ENCODE peak calls at places on chromosomes 13 and 19, in nine cellular contexts. One of them, this sample, is unnamed.

GRCh38 chr19:5622465-5623396 is at the start of the genes SAFB and SAFB2:
- DNase-seq in GM12864: peak; percentile 98
- DNase-seq in gastrocnemius medialis: peak; percentile 100
- DNase-seq in AG04449: peak; percentile 95
- DNase-seq in CD8-positive, alpha-beta T cell: peak; percentile 99
- DNase-seq in colonic mucosa: peak; percentile 99
- DNase-seq in epithelial cell of esophagus: peak; percentile 100
- DNase-seq in cardiac fibroblast: peak; percentile 100
- DNase-seq in neural progenitor cell: peak; percentile 100
- DNase-seq in this sample: peak; percentile 96

GRCh38 chr19:53875602-53876340 is 6.2 kb upstream of the PRKCG start:
- DNase-seq in epithelial cell of esophagus: no peak
- DNase-seq in gastrocnemius medialis: no peak
- DNase-seq in CD8-positive, alpha-beta T cell: no peak
- DNase-seq in neural progenitor cell: no peak
- DNase-seq in GM12864: no peak
- DNase-seq in cardiac fibroblast: no peak
- DNase-seq in colonic mucosa: no peak
- DNase-seq in AG04449: no peak
- DNase-seq in this sample: no peak

GRCh38 chr19:47035127-47035494 is 13.3 kb downstream of the TMEM160 start:
- DNase-seq in neural progenitor cell: peak; percentile 86
- DNase-seq in CD8-positive, alpha-beta T cell: no peak
- DNase-seq in epithelial cell of esophagus: peak; percentile 32
- DNase-seq in GM12864: no peak
- DNase-seq in cardiac fibroblast: no peak
- DNase-seq in gastrocnemius medialis: no peak
- DNase-seq in colonic mucosa: peak; percentile 45
- DNase-seq in AG04449: no peak
- DNase-seq in this sample: no peak

GRCh38 chr13:93534181-93534700 is 307.6 kb downstream of the GPC6 start:
- DNase-seq in cardiac fibroblast: peak; percentile 32
- DNase-seq in colonic mucosa: no peak
- DNase-seq in GM12864: no peak
- DNase-seq in CD8-positive, alpha-beta T cell: no peak
- DNase-seq in neural progenitor cell: no peak
- DNase-seq in AG04449: no peak
- DNase-seq in gastrocnemius medialis: no peak
- DNase-seq in epithelial cell of esophagus: no peak
- DNase-seq in this sample: no peak

GRCh38 chr19:2603320-2603719 is 99.2 kb downstream of the GNG7 start:
- DNase-seq in colonic mucosa: no peak
- DNase-seq in GM12864: no peak
- DNase-seq in CD8-positive, alpha-beta T cell: no peak
- DNase-seq in neural progenitor cell: peak; percentile 58
- DNase-seq in gastrocnemius medialis: no peak
- DNase-seq in epithelial cell of esophagus: no peak
- DNase-seq in AG04449: no peak
- DNase-seq in cardiac fibroblast: peak; percentile 76
- DNase-seq in this sample: no peak

GRCh38 chr13:27135023-27135422 is 36.6 kb downstream of the USP12 start:
- DNase-seq in neural progenitor cell: no peak
- DNase-seq in colonic mucosa: no peak
- DNase-seq in cardiac fibroblast: no peak
- DNase-seq in AG04449: no peak
- DNase-seq in CD8-positive, alpha-beta T cell: no peak
- DNase-seq in GM12864: no peak
- DNase-seq in epithelial cell of esophagus: no peak
- DNase-seq in gastrocnemius medialis: no peak
- DNase-seq in this sample: no peak

GRCh38 chr19:40605201-40605971 is 4.2 kb downstream of the LTBP4 start:
- DNase-seq in epithelial cell of esophagus: peak; percentile 97
- DNase-seq in gastrocnemius medialis: peak; percentile 73
- DNase-seq in CD8-positive, alpha-beta T cell: peak; percentile 59
- DNase-seq in colonic mucosa: peak; percentile 95
- DNase-seq in cardiac fibroblast: peak; percentile 67
- DNase-seq in AG04449: no peak
- DNase-seq in GM12864: no peak
- DNase-seq in neural progenitor cell: peak; percentile 79
- DNase-seq in this sample: no peak

GRCh38 chr13:65966991-65967451 is 1263.1 kb downstream of the PCDH9 start:
- DNase-seq in GM12864: no peak
- DNase-seq in epithelial cell of esophagus: peak; percentile 59
- DNase-seq in cardiac fibroblast: peak; percentile 65
- DNase-seq in colonic mucosa: no peak
- DNase-seq in neural progenitor cell: peak; percentile 53
- DNase-seq in AG04449: no peak
- DNase-seq in gastrocnemius medialis: no peak
- DNase-seq in CD8-positive, alpha-beta T cell: no peak
- DNase-seq in this sample: no peak

GRCh38 chr13:50152655-50153309 is 137.5 kb downstream of the KCNRG start:
- DNase-seq in AG04449: no peak
- DNase-seq in neural progenitor cell: no peak
- DNase-seq in CD8-positive, alpha-beta T cell: no peak
- DNase-seq in epithelial cell of esophagus: no peak
- DNase-seq in colonic mucosa: no peak
- DNase-seq in gastrocnemius medialis: no peak
- DNase-seq in cardiac fibroblast: no peak
- DNase-seq in GM12864: no peak
- DNase-seq in this sample: no peak

GRCh38 chr13:32669030-32669646 is 82.9 kb downstream of the PDS5B start:
- DNase-seq in AG04449: no peak
- DNase-seq in neural progenitor cell: peak; percentile 76
- DNase-seq in gastrocnemius medialis: no peak
- DNase-seq in epithelial cell of esophagus: peak; percentile 52
- DNase-seq in colonic mucosa: no peak
- DNase-seq in cardiac fibroblast: peak; percentile 76
- DNase-seq in CD8-positive, alpha-beta T cell: no peak
- DNase-seq in GM12864: peak; percentile 30
- DNase-seq in this sample: no peak

GRCh38 chr19:50432658-50433057 is at the start of gene MYBPC2:
- DNase-seq in GM12864: no peak
- DNase-seq in gastrocnemius medialis: peak; percentile 68
- DNase-seq in neural progenitor cell: peak; percentile 51
- DNase-seq in cardiac fibroblast: peak; percentile 8
- DNase-seq in CD8-positive, alpha-beta T cell: no peak
- DNase-seq in colonic mucosa: no peak
- DNase-seq in epithelial cell of esophagus: no peak
- DNase-seq in AG04449: no peak
- DNase-seq in this sample: no peak

GRCh38 chr19:41195675-41196497 is 2.9 kb downstream of the CYP2S1 start:
- DNase-seq in colonic mucosa: no peak
- DNase-seq in AG04449: no peak
- DNase-seq in CD8-positive, alpha-beta T cell: no peak
- DNase-seq in gastrocnemius medialis: no peak
- DNase-seq in cardiac fibroblast: no peak
- DNase-seq in neural progenitor cell: no peak
- DNase-seq in epithelial cell of esophagus: peak; percentile 95
- DNase-seq in GM12864: no peak
- DNase-seq in this sample: no peak

GRCh38 chr19:6363429-6363828 is 2.1 kb downstream of the CLPP start:
- DNase-seq in epithelial cell of esophagus: no peak
- DNase-seq in AG04449: no peak
- DNase-seq in CD8-positive, alpha-beta T cell: no peak
- DNase-seq in GM12864: no peak
- DNase-seq in colonic mucosa: no peak
- DNase-seq in gastrocnemius medialis: no peak
- DNase-seq in cardiac fibroblast: no peak
- DNase-seq in neural progenitor cell: no peak
- DNase-seq in this sample: no peak

DNA sequence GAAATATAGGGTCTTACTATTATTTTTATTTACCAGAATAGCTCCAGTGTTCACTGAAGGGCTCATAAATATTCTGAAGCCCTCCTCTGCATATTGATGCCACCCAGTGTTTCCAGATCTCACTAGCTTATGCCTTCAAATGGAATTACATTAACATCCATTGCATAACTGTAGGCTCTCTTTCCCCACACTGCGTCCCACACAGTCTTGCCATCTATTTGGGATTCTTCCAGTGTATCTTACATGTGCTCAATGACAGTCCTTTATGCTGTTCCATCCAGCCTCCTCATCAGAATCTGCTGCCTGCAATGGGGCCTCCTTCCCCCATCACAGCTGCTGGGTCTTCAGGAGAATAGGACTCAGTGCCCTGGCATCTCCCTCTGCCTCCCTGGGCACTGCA is 137.3 kb downstream of the CYSLTR2 start:
- DNase-seq in neural progenitor cell: no peak
- DNase-seq in epithelial cell of esophagus: no peak
- DNase-seq in CD8-positive, alpha-beta T cell: no peak
- DNase-seq in GM12864: no peak
- DNase-seq in colonic mucosa: no peak
- DNase-seq in gastrocnemius medialis: no peak
- DNase-seq in AG04449: no peak
- DNase-seq in cardiac fibroblast: no peak
- DNase-seq in this sample: no peak
- H3K4me3 ChIP-seq in neural progenitor cell: no peak overlapping the region
- H3K4me3 ChIP-seq in epithelial cell of esophagus: no peak overlapping the region
- H3K4me3 ChIP-seq in CD8-positive, alpha-beta T cell: no peak overlapping the region
- H3K4me3 ChIP-seq in GM12864: no peak overlapping the region
- H3K4me3 ChIP-seq in colonic mucosa: no peak overlapping the region
- H3K4me3 ChIP-seq in gastrocnemius medialis: no peak overlapping the region
- H3K4me3 ChIP-seq in AG04449: no peak overlapping the region
- H3K4me3 ChIP-seq in cardiac fibroblast: no peak overlapping the region
- H3K4me3 ChIP-seq in this sample: no peak overlapping the region

DNA sequence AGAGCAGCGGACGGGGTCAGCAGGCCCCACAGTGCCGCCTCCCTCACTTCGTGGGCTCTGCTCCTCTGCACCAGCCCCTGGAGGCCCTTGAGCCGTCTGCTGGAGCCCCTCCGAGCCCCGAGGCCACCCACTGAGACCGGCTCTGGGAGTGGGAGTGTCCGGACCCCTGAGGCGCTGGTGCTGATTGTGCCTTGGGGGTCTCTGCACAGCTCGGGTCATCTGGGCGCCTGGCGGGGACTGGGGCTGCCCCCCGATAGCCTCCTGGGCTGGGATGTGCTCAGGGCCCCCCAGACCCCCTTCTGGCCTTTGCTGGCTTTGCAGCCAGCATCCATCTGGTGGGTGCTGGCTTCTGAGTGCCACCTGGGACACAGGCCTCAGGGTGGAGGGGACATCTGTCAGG is 15.4 kb downstream of the CBARP start:
- DNase-seq in gastrocnemius medialis: no peak
- DNase-seq in CD8-positive, alpha-beta T cell: no peak
- DNase-seq in cardiac fibroblast: no peak
- DNase-seq in epithelial cell of esophagus: no peak
- DNase-seq in AG04449: no peak
- DNase-seq in colonic mucosa: no peak
- DNase-seq in neural progenitor cell: no peak
- DNase-seq in GM12864: no peak
- DNase-seq in this sample: no peak
- TF ChIP-seq CTCF in gastrocnemius medialis: no peak
- TF ChIP-seq CTCF in CD8-positive, alpha-beta T cell: no peak
- TF ChIP-seq CTCF in cardiac fibroblast: peak; percentile 9
- TF ChIP-seq CTCF in epithelial cell of esophagus: no peak
- TF ChIP-seq CTCF in AG04449: no peak
- TF ChIP-seq CTCF in colonic mucosa: no peak
- TF ChIP-seq CTCF in neural progenitor cell: no peak
- TF ChIP-seq CTCF in GM12864: peak; percentile 46
- TF ChIP-seq CTCF in this sample: no peak

GRCh38 chr13:75432045-75432444 is 49.9 kb downstream of the TBC1D4 start:
- DNase-seq in CD8-positive, alpha-beta T cell: no peak
- DNase-seq in cardiac fibroblast: peak; percentile 16
- DNase-seq in colonic mucosa: no peak
- DNase-seq in neural progenitor cell: no peak
- DNase-seq in GM12864: no peak
- DNase-seq in epithelial cell of esophagus: no peak
- DNase-seq in AG04449: no peak
- DNase-seq in gastrocnemius medialis: no peak
- DNase-seq in this sample: no peak
- H3K4me3 ChIP-seq in CD8-positive, alpha-beta T cell: no peak overlapping the region
- H3K4me3 ChIP-seq in cardiac fibroblast: no peak overlapping the region
- H3K4me3 ChIP-seq in colonic mucosa: no peak overlapping the region
- H3K4me3 ChIP-seq in neural progenitor cell: no peak overlapping the region
- H3K4me3 ChIP-seq in GM12864: no peak overlapping the region
- H3K4me3 ChIP-seq in epithelial cell of esophagus: no peak overlapping the region
- H3K4me3 ChIP-seq in AG04449: no peak overlapping the region
- H3K4me3 ChIP-seq in gastrocnemius medialis: no peak overlapping the region
- H3K4me3 ChIP-seq in this sample: no peak overlapping the region

GRCh38 chr19:45191324-45191845 is 12.8 kb downstream of the BLOC1S3 start:
- DNase-seq in colonic mucosa: no peak
- DNase-seq in CD8-positive, alpha-beta T cell: no peak
- DNase-seq in neural progenitor cell: peak; percentile 40
- DNase-seq in GM12864: no peak
- DNase-seq in gastrocnemius medialis: no peak
- DNase-seq in cardiac fibroblast: no peak
- DNase-seq in AG04449: no peak
- DNase-seq in epithelial cell of esophagus: peak; percentile 93
- DNase-seq in this sample: no peak
- TF ChIP-seq CTCF in colonic mucosa: no peak
- TF ChIP-seq CTCF in CD8-positive, alpha-beta T cell: no peak
- TF ChIP-seq CTCF in neural progenitor cell: peak; percentile 22
- TF ChIP-seq CTCF in GM12864: no peak
- TF ChIP-seq CTCF in gastrocnemius medialis: no peak
- TF ChIP-seq CTCF in cardiac fibroblast: no peak
- TF ChIP-seq CTCF in AG04449: no peak
- TF ChIP-seq CTCF in epithelial cell of esophagus: peak; percentile 36
- TF ChIP-seq CTCF in this sample: no peak